ENCODE peak calls at places on chromosomes 6 and 20, in six cellular contexts. I is IMR-90, X is neuronal stem cell, K is H1, Q is H9, N is trophoblast cell. M is an unnamed sample.

GRCh38 chr6:35072051-35072697 is 69.0 kb downstream of the TCP11 start:
- DNase-seq in I (no peak), X (no peak), K (no peak), Q (no peak), N (no peak), M (no peak)

GRCh38 chr6:94559829-94560537 is 1017.4 kb upstream of the MANEA start:
- DNase-seq in I (no peak), X (no peak), K (no peak), Q (peak), N (no peak), M (no peak)

GRCh38 chr6:100160913-100161312 is 166.9 kb upstream of the MCHR2 start:
- DNase-seq in I (no peak), X (no peak), K (no peak), Q (peak), N (no peak), M (no peak)

GRCh38 chr6:3946779-3947178 is 97.6 kb downstream of the FAM50B start:
- DNase-seq in I (no peak), X (no peak), K (no peak), Q (peak), N (no peak), M (no peak)

GRCh38 chr6:159109391-159109790 is 59.8 kb upstream of the FNDC1 start:
- DNase-seq in I (no peak), X (no peak), K (no peak), Q (no peak), N (no peak), M (no peak)

GRCh38 chr6:165605182-165605875 is 57.7 kb downstream of the PDE10A start:
- DNase-seq in I (no peak), X (no peak), K (no peak), Q (no peak), N (no peak), M (no peak)

GRCh38 chr6:138590796-138591709 is 91.8 kb upstream of the NHSL1 start:
- DNase-seq in I (peak), X (peak), K (peak), Q (peak), N (peak), M (peak)

GRCh38 chr20:17619351-17620093 is 49.6 kb downstream of the DSTN start:
- DNase-seq in I (no peak), X (no peak), K (no peak), Q (peak), N (no peak), M (no peak)

DNA sequence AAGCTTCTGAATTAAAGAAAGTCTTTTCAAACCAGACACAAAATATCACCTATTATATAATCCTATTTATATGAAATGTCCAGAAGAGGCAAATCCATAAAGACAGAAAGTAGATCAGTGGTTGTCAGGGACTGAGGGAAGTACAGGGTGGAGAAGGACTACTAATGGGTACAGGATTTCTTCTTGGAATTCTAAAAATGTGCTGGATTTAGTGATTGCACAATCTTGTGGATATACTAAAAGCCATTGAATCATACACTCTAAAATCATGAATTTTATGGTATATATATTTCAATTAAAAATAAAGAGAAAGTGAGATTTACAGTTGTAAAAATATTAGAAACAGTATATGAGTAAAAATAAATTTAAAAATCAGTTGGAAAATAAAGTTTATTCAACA is 18.7 kb upstream of the MC3R start:
- DNase-seq in I (no peak), X (no peak), K (no peak), Q (no peak), N (no peak), M (no peak)
- H3K14ac ChIP-seq in I (no peak), X (no peak), K (no peak), Q (no peak), N (no peak), M (no peak)

DNA sequence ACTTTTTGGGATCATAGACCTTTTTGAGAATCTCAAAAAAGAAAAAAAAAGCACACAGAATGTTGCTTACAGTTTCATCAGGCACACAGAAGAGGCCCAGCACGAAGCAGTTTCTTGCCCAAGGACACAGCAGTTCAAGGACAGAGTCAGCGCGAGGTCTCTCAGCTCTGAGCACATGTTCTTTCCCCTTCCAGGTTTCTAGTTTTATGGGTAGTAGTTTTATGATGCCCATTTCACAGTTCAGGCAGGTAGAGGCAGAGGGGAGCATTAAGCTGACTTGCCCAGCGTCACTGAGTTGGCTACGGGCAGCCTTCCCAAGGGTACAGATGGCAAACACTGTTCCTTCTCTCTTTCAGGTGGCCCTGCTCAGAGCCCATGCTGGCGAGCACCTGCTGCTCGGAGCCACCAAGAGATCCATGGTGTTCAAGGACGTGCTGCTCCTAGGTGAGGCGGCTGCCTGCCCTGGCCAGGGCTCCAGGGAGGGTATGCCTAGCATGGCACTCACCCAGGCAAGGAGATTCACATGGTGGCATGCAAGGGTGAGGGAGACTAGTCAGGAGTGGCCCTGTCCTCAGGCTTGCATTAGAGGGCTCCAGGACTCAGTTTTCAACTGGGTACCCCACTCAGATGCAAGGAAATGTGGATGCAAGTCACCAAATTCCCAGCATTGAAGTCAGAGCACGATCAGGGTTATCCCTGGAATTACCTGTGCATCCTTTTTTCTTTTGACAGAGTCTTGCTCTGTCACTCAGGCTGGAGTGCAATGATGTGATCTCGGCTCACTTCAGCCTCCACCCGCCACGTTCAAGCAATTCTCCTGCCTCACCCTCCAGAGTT is 57.4 kb upstream of the TTPAL start:
- DNase-seq in I (no peak), X (no peak), K (no peak), Q (no peak), N (no peak), M (no peak)
- H3K14ac ChIP-seq in I (no peak), X (no peak), K (no peak), Q (no peak), N (no peak), M (no peak)

GRCh38 chr6:154222716-154223115 is 133.9 kb downstream of the IPCEF1 start:
- DNase-seq in I (no peak), X (no peak), K (no peak), Q (no peak), N (no peak), M (no peak)

GRCh38 chr6:154218787-154219186 is 137.8 kb downstream of the IPCEF1 start:
- DNase-seq in I (no peak), X (no peak), K (no peak), Q (no peak), N (no peak), M (no peak)

GRCh38 chr6:154218336-154218735 is 138.3 kb downstream of the IPCEF1 start:
- DNase-seq in I (no peak), X (no peak), K (no peak), Q (no peak), N (no peak), M (no peak)

GRCh38 chr6:154223296-154223695 is 133.3 kb downstream of the IPCEF1 start:
- DNase-seq in I (no peak), X (no peak), K (no peak), Q (no peak), N (no peak), M (no peak)

DNA sequence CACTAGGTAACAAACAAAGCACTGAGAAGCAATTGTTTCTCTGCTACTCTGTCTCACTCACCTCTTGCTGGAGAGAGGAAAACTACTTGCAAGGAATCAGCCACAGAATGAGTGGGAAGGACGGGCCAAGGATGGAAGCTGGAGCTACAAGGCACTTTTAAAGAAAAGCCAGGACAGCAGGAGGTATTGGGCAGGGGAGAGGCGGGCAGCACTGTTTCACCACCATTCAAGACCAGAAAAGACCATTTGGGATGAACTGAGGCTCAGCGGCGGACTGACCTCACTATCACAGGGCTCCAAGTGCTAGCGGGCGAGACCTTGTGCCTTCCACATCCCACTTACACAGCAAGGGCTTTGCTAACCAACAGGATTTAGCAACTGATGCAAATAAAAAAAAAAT is 137.4 kb downstream of the IPCEF1 start:
- DNase-seq in I (no peak), X (peak), K (no peak), Q (no peak), N (no peak), M (no peak)
- H3K14ac ChIP-seq in I (no peak), X (no peak), K (no peak), Q (peak), N (no peak), M (no peak)

GRCh38 chr6:109448615-109449014 is 7.0 kb downstream of the MICAL1 start:
- DNase-seq in I (no peak), X (no peak), K (no peak), Q (no peak), N (no peak), M (no peak)
- H3K14ac ChIP-seq in I (no peak), X (no peak), K (no peak), Q (no peak), N (no peak), M (no peak)

GRCh38 chr6:50706575-50706974 is 6.8 kb upstream of the TFAP2D start:
- DNase-seq in I (no peak), X (no peak), K (peak), Q (peak), N (no peak), M (no peak)

GRCh38 chr6:50708664-50709365 is 4.5 kb upstream of the TFAP2D start:
- DNase-seq in I (no peak), X (no peak), K (no peak), Q (no peak), N (no peak), M (no peak)

GRCh38 chr6:50709366-50709734 is 4.0 kb upstream of the TFAP2D start:
- DNase-seq in I (no peak), X (no peak), K (no peak), Q (no peak), N (no peak), M (no peak)

GRCh38 chr6:50707191-50707590 is 6.1 kb upstream of the TFAP2D start:
- DNase-seq in I (no peak), X (no peak), K (no peak), Q (no peak), N (no peak), M (no peak)

DNA sequence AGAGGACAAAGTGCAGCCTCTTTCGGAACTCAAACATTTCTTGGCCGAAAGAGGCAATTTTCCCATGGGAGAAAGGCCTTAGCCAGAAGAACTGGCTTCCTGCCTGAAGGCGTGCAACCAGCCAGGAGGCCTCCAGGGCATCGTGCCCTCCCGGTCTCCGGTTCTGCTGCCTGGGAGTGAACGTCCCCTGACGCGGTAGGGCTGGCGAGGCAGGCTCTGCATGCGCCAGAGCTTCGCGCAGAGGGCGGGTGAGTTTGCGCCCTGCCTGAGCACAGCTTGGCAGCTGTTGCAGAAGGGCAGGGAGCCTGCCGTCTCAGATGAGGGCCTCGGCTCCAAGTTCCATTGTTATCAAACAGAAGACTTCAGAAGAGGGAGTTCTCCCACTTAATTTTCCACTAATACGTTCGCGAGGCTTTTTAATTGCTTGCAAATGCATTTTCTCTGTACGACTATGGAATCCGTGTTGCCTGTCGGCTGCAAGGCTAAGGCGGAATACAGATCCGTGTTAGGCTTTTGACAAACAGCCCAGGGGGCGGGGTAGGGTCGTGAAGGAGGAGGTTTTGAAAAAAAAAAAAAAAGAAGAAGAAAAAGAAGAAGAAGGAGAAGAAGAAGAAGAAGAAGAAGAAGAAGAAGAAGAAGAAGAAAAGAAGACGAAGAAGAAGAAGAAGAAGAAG is 5.5 kb upstream of the TFAP2D start:
- DNase-seq in I (no peak), X (no peak), K (peak), Q (peak), N (no peak), M (no peak)
- H3K14ac ChIP-seq in I (no peak), X (no peak), K (no peak), Q (no peak), N (no peak), M (no peak)

GRCh38 chr6:6679633-6680032 is 91.1 kb downstream of the LY86 start:
- DNase-seq in I (no peak), X (no peak), K (no peak), Q (no peak), N (no peak), M (no peak)

GRCh38 chr6:6678811-6679210 is 90.3 kb downstream of the LY86 start:
- DNase-seq in I (no peak), X (no peak), K (no peak), Q (no peak), N (no peak), M (no peak)

GRCh38 chr6:6674872-6675271 is 86.4 kb downstream of the LY86 start:
- DNase-seq in I (no peak), X (no peak), K (peak), Q (peak), N (no peak), M (no peak)

GRCh38 chr6:6678185-6678671 is 89.7 kb downstream of the LY86 start:
- DNase-seq in I (peak), X (no peak), K (no peak), Q (no peak), N (peak), M (peak)

GRCh38 chr6:6676910-6677441 is 88.5 kb downstream of the LY86 start:
- DNase-seq in I (peak), X (peak), K (peak), Q (peak), N (peak), M (peak)
- H3K14ac ChIP-seq in I (no peak), X (no peak), K (no peak), Q (peak), N (peak), M (no peak)

M was measured in mesenchymal stem cell.